ENCODE peak calls at places on chromosomes 2 and 18, in nine cellular contexts. V, N, H, M, O, R, T, Y and K are unnamed samples.

GRCh38 chr18:48132993-48133674 is 202.7 kb upstream of the SMAD2 start:
- DNase-seq in O (no peak), Y (peak; percentile 5), T (no peak), H (no peak), R (no peak), M (no peak), N (no peak), V (no peak), K (no peak)

GRCh38 chr2:150486539-150487484 is 655 bp downstream of the RND3 start:
- DNase-seq in T (no peak), V (no peak), Y (peak; percentile 62), O (no peak), H (no peak), N (no peak), R (no peak), M (no peak), K (no peak)

GRCh38 chr2:230472619-230473018 is 56.6 kb downstream of the SP100 start:
- DNase-seq in V (peak; percentile 32), Y (peak; percentile 75), O (peak; percentile 53), T (peak; percentile 29), R (no peak), M (no peak), N (peak; percentile 32), H (no peak), K (no peak)

GRCh38 chr2:223599646-223600009 is 2.5 kb downstream of the SCG2 start:
- DNase-seq in R (no peak), Y (peak; percentile 59), T (no peak), M (no peak), H (no peak), N (no peak), O (no peak), V (no peak), K (no peak)

GRCh38 chr2:207163815-207164747 is 1.7 kb downstream of the KLF7 start:
- DNase-seq in O (no peak), H (peak; percentile 87), Y (peak; percentile 55), M (no peak), V (peak; percentile 60), N (no peak), R (no peak), T (peak; percentile 72), K (no peak)

GRCh38 chr18:49225160-49225559 is 235.3 kb downstream of the DYM start:
- DNase-seq in M (no peak), O (no peak), T (no peak), Y (peak; percentile 79), N (no peak), H (no peak), V (peak; percentile 73), R (no peak), K (no peak)

GRCh38 chr18:36364911-36365624 is 67.6 kb downstream of the FHOD3 start:
- DNase-seq in R (no peak), V (no peak), O (no peak), N (no peak), Y (no peak), T (no peak), H (no peak), M (no peak), K (no peak)

GRCh38 chr2:37394263-37394662 is 49.8 kb downstream of the QPCT start:
- DNase-seq in O (no peak), H (no peak), T (no peak), Y (no peak), M (no peak), R (no peak), N (no peak), V (no peak), K (no peak)

GRCh38 chr18:7447629-7448028 is 119.5 kb upstream of the PTPRM start:
- DNase-seq in R (no peak), M (no peak), T (no peak), N (no peak), V (no peak), Y (no peak), O (peak; percentile 15), H (no peak), K (no peak)

GRCh38 chr2:223779877-223780276 is 57.5 kb downstream of the AP1S3 start:
- DNase-seq in O (peak; percentile 55), N (peak; percentile 81), T (peak; percentile 66), M (peak; percentile 41), V (no peak), Y (peak; percentile 15), H (no peak), R (peak; percentile 87), K (peak; percentile 61)

GRCh38 chr2:19949071-19949470 is 40.8 kb downstream of the WDR35 start:
- DNase-seq in O (peak; percentile 46), V (peak; percentile 63), M (peak; percentile 7), N (no peak), R (no peak), H (no peak), Y (peak; percentile 59), T (no peak), K (no peak)

GRCh38 chr2:239187464-239188253 is 213.2 kb downstream of the HDAC4 start:
- DNase-seq in H (peak; percentile 39), Y (no peak), T (no peak), R (no peak), V (no peak), M (no peak), O (no peak), N (no peak), K (no peak)

GRCh38 chr18:46293699-46294300 is 189.6 kb downstream of the HAUS1 start:
- DNase-seq in H (no peak), R (no peak), T (no peak), O (no peak), V (peak; percentile 23), Y (peak; percentile 8), M (no peak), N (no peak), K (no peak)

GRCh38 chr2:125167820-125168219 is 1142.7 kb downstream of the CNTNAP5 start:
- DNase-seq in Y (peak; percentile 78), T (no peak), N (no peak), M (no peak), O (peak; percentile 31), R (no peak), V (peak; percentile 73), H (no peak), K (no peak)

GRCh38 chr2:182368446-182368845 is 58.4 kb downstream of the PDE1A start:
- DNase-seq in R (no peak), N (no peak), O (no peak), H (no peak), M (no peak), V (peak; percentile 83), T (peak; percentile 56), Y (peak; percentile 69), K (no peak)

DNA sequence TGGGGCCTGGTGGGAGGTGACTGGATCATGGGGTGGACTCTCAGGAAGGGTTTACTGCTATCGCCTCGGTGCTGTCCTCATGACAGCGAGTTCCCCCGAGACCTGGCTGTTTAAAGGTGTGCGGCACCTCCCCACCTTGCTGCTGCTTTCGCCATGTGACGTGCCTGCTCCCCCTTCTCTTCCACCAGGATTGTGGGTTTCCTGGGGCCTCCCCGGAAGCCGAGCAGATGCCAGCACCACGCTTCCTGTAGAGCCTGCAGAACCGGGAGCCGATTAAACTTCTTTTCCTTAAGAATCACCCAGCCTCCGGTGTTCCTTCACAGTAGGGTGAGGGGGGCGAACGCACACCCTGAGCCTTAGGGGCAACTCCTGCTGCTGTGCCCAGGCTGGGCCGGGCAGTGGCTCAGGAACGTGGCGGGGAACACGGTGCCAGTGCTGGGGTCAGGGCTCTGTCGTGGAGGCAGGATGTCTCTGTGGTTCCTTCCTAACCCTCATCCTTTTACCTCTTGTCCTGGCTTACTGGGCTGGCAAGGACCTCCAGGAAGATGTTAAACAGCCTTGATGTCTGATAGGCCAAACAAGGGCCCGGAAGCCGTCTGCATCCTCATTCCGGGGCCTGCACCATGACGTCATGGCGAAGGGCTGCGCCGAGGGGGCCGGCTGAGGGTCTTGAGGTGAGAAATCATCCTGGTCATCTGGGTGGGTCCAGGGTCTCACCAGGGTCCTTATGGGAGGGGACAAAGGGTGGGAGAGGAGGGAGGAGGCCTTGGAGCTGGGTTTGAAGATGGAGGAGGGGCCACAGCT is 12.7 kb downstream of the NEU4 start:
- DNase-seq in O (no peak), R (no peak), T (no peak), M (no peak), H (no peak), V (no peak), N (no peak), Y (no peak), K (no peak)
- H3K4me3 ChIP-seq in O (no peak overlapping the region), R (no peak overlapping the region), T (no peak overlapping the region), M (no peak overlapping the region), H (no peak overlapping the region), V (no peak overlapping the region), N (no peak overlapping the region), Y (no peak overlapping the region), K (peak overlapping the region; percentile 32)

GRCh38 chr2:219126555-219126954 is 34.1 kb downstream of the NHEJ1 start:
- DNase-seq in N (no peak), Y (no peak), H (no peak), M (no peak), O (no peak), R (no peak), T (peak; percentile 37), V (no peak), K (no peak)
- H3K4me3 ChIP-seq in N (no peak overlapping the region), Y (no peak overlapping the region), H (no peak overlapping the region), M (no peak overlapping the region), O (no peak overlapping the region), R (no peak overlapping the region), T (no peak overlapping the region), V (no peak overlapping the region), K (no peak overlapping the region)

DNA sequence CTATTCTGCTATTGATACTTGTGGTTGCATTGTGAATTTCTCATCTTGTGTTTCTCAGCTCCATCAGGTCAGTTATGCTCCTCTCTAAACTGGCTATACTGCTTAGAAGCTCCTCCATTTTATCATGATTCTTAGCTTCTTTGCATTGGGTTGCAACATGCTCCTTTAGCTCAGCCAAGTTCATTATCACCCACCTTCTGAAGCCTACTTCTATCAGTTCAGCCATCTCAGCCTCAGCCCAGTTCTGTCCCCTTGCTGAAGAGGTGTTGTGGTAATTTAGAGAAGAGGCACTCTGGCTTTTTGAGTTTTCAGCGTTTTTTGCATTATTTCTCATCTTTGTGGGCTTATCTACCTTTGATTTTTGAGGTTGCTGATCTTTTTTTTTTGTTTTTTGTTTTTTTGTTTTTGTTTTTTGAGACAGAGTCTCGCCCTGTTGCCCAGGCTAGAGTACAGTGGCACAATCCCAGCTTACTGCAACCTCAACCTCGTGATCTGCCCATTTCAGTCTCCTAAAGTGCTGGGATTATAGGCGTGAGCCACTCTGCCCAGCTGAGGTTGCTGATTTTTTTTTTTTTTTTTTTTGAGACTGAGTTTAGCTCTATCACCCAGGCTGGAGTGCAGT is 36.0 kb downstream of the ANKRD12 start:
- DNase-seq in R (no peak), H (no peak), O (no peak), N (no peak), T (no peak), V (no peak), Y (no peak), M (no peak), K (no peak)
- H3K4me3 ChIP-seq in R (no peak overlapping the region), H (no peak overlapping the region), O (no peak overlapping the region), N (no peak overlapping the region), T (no peak overlapping the region), V (no peak overlapping the region), Y (no peak overlapping the region), M (no peak overlapping the region), K (no peak overlapping the region)

DNA sequence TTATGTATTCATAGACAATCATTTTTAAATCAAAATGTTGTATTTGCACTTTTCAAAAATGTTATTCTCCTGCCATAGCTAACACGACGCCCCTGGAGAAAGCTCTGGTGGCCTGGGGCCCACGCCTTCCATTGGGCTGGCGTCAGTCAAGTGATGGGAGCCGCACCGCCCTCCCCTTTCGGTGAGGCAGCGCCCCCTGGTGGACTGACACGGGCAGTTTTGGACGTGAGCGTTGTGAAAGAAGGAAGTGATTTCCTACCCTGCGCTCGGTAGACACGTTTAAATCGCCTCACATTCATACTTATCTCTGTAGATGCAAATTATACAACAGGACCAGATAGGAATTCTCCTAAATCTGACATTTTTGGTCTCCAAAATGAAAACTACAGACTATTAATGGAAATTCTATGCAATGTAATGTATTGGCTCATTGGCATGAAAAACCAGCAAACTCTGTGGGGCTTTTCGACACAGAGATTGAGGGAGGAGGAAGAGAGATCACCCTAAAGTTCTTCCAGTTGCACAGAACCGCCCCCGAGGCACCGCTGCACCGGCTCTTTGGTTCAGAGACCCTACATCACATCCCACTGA is 326.2 kb upstream of the SOX11 start:
- DNase-seq in T (peak; percentile 58), N (peak; percentile 60), Y (peak; percentile 42), H (peak; percentile 82), R (peak; percentile 93), M (no peak), V (no peak), O (peak; percentile 70), K (peak; percentile 74)
- H3K4me3 ChIP-seq in T (no peak overlapping the region), N (no peak overlapping the region), Y (no peak overlapping the region), H (no peak overlapping the region), R (no peak overlapping the region), M (no peak overlapping the region), V (no peak overlapping the region), O (no peak overlapping the region), K (no peak overlapping the region)